ENCODE peak calls at places on chromosomes 16 and 17, in ten cellular contexts. One of them, this sample, is unnamed.
A peak's percentile ranks its signal among the peaks of the same experiment; 100 is the strongest.

GRCh38 chr17:29215717-29216116 is 30.9 kb upstream of the CRYBA1 start:
- DNase-seq in anterior cingulate cortex: no peak
- DNase-seq in CD4-positive, CD25-positive, alpha-beta regulatory T cell: no peak
- DNase-seq in colonic mucosa: no peak
- DNase-seq in stimulated activated CD4-positive, alpha-beta T cell treated with anti-CD3 and anti-CD28 coated beads, Interleukin-2, amount 100 ng/mL, for 48 hours: no peak
- DNase-seq in pulmonary artery endothelial cell: no peak
- DNase-seq in activated T-cell treated with anti-CD3 and anti-CD28 coated beads, Interleukin-2, amount 50 U/mL, for 72 hours: no peak
- DNase-seq in T-helper 1 cell: no peak
- DNase-seq in NCI-H526 treated with DMSO at 0.1 percent for 48 hours: no peak
- DNase-seq in amniotic stem cell: no peak
- DNase-seq in this sample: no peak

GRCh38 chr17:77475012-77475976 is 334.5 kb downstream of the SEC14L1 start:
- DNase-seq in CD4-positive, CD25-positive, alpha-beta regulatory T cell: peak; percentile 51
- DNase-seq in pulmonary artery endothelial cell: no peak
- DNase-seq in amniotic stem cell: no peak
- DNase-seq in NCI-H526 treated with DMSO at 0.1 percent for 48 hours: no peak
- DNase-seq in anterior cingulate cortex: no peak
- DNase-seq in stimulated activated CD4-positive, alpha-beta T cell treated with anti-CD3 and anti-CD28 coated beads, Interleukin-2, amount 100 ng/mL, for 48 hours: no peak
- DNase-seq in T-helper 1 cell: peak; percentile 57
- DNase-seq in activated T-cell treated with anti-CD3 and anti-CD28 coated beads, Interleukin-2, amount 50 U/mL, for 72 hours: peak; percentile 83
- DNase-seq in colonic mucosa: no peak
- DNase-seq in this sample: no peak

GRCh38 chr17:66584927-66585326 is 250.0 kb upstream of the CACNG5 start:
- DNase-seq in T-helper 1 cell: no peak
- DNase-seq in NCI-H526 treated with DMSO at 0.1 percent for 48 hours: no peak
- DNase-seq in activated T-cell treated with anti-CD3 and anti-CD28 coated beads, Interleukin-2, amount 50 U/mL, for 72 hours: no peak
- DNase-seq in pulmonary artery endothelial cell: no peak
- DNase-seq in stimulated activated CD4-positive, alpha-beta T cell treated with anti-CD3 and anti-CD28 coated beads, Interleukin-2, amount 100 ng/mL, for 48 hours: no peak
- DNase-seq in CD4-positive, CD25-positive, alpha-beta regulatory T cell: no peak
- DNase-seq in colonic mucosa: no peak
- DNase-seq in amniotic stem cell: no peak
- DNase-seq in anterior cingulate cortex: no peak
- DNase-seq in this sample: no peak

GRCh38 chr17:47295874-47296255 is 27.9 kb upstream of the EFCAB13 start:
- DNase-seq in amniotic stem cell: no peak
- DNase-seq in T-helper 1 cell: no peak
- DNase-seq in NCI-H526 treated with DMSO at 0.1 percent for 48 hours: no peak
- DNase-seq in anterior cingulate cortex: no peak
- DNase-seq in CD4-positive, CD25-positive, alpha-beta regulatory T cell: no peak
- DNase-seq in colonic mucosa: no peak
- DNase-seq in stimulated activated CD4-positive, alpha-beta T cell treated with anti-CD3 and anti-CD28 coated beads, Interleukin-2, amount 100 ng/mL, for 48 hours: no peak
- DNase-seq in pulmonary artery endothelial cell: no peak
- DNase-seq in activated T-cell treated with anti-CD3 and anti-CD28 coated beads, Interleukin-2, amount 50 U/mL, for 72 hours: no peak
- DNase-seq in this sample: no peak

GRCh38 chr16:56107944-56108583 is 83.2 kb upstream of the GNAO1 start:
- DNase-seq in anterior cingulate cortex: peak; percentile 24
- DNase-seq in activated T-cell treated with anti-CD3 and anti-CD28 coated beads, Interleukin-2, amount 50 U/mL, for 72 hours: no peak
- DNase-seq in NCI-H526 treated with DMSO at 0.1 percent for 48 hours: no peak
- DNase-seq in T-helper 1 cell: no peak
- DNase-seq in amniotic stem cell: no peak
- DNase-seq in CD4-positive, CD25-positive, alpha-beta regulatory T cell: no peak
- DNase-seq in stimulated activated CD4-positive, alpha-beta T cell treated with anti-CD3 and anti-CD28 coated beads, Interleukin-2, amount 100 ng/mL, for 48 hours: no peak
- DNase-seq in colonic mucosa: no peak
- DNase-seq in pulmonary artery endothelial cell: no peak
- DNase-seq in this sample: no peak

GRCh38 chr17:82520041-82520910 is 744 bp downstream of the FOXK2 start:
- DNase-seq in colonic mucosa: peak; percentile 39
- DNase-seq in T-helper 1 cell: peak; percentile 23
- DNase-seq in activated T-cell treated with anti-CD3 and anti-CD28 coated beads, Interleukin-2, amount 50 U/mL, for 72 hours: peak; percentile 58
- DNase-seq in pulmonary artery endothelial cell: no peak
- DNase-seq in stimulated activated CD4-positive, alpha-beta T cell treated with anti-CD3 and anti-CD28 coated beads, Interleukin-2, amount 100 ng/mL, for 48 hours: no peak
- DNase-seq in amniotic stem cell: no peak
- DNase-seq in NCI-H526 treated with DMSO at 0.1 percent for 48 hours: peak; percentile 29
- DNase-seq in CD4-positive, CD25-positive, alpha-beta regulatory T cell: peak; percentile 49
- DNase-seq in anterior cingulate cortex: no peak
- DNase-seq in this sample: no peak

GRCh38 chr16:85662036-85662812 is 26.5 kb downstream of the GINS2 start:
- DNase-seq in colonic mucosa: no peak
- DNase-seq in pulmonary artery endothelial cell: no peak
- DNase-seq in T-helper 1 cell: no peak
- DNase-seq in activated T-cell treated with anti-CD3 and anti-CD28 coated beads, Interleukin-2, amount 50 U/mL, for 72 hours: no peak
- DNase-seq in stimulated activated CD4-positive, alpha-beta T cell treated with anti-CD3 and anti-CD28 coated beads, Interleukin-2, amount 100 ng/mL, for 48 hours: no peak
- DNase-seq in amniotic stem cell: no peak
- DNase-seq in NCI-H526 treated with DMSO at 0.1 percent for 48 hours: no peak
- DNase-seq in CD4-positive, CD25-positive, alpha-beta regulatory T cell: no peak
- DNase-seq in anterior cingulate cortex: no peak
- DNase-seq in this sample: no peak

GRCh38 chr17:44308320-44308818 is at the start of gene RUNDC3A:
- DNase-seq in stimulated activated CD4-positive, alpha-beta T cell treated with anti-CD3 and anti-CD28 coated beads, Interleukin-2, amount 100 ng/mL, for 48 hours: peak; percentile 72
- DNase-seq in amniotic stem cell: peak; percentile 19
- DNase-seq in pulmonary artery endothelial cell: no peak
- DNase-seq in activated T-cell treated with anti-CD3 and anti-CD28 coated beads, Interleukin-2, amount 50 U/mL, for 72 hours: peak; percentile 87
- DNase-seq in NCI-H526 treated with DMSO at 0.1 percent for 48 hours: peak; percentile 74
- DNase-seq in anterior cingulate cortex: peak; percentile 90
- DNase-seq in colonic mucosa: peak; percentile 80
- DNase-seq in CD4-positive, CD25-positive, alpha-beta regulatory T cell: peak; percentile 78
- DNase-seq in T-helper 1 cell: peak; percentile 82
- DNase-seq in this sample: peak; percentile 81

GRCh38 chr16:21028728-21029127 is 121.9 kb downstream of the DNAH3 start:
- DNase-seq in activated T-cell treated with anti-CD3 and anti-CD28 coated beads, Interleukin-2, amount 50 U/mL, for 72 hours: no peak
- DNase-seq in CD4-positive, CD25-positive, alpha-beta regulatory T cell: no peak
- DNase-seq in anterior cingulate cortex: no peak
- DNase-seq in pulmonary artery endothelial cell: no peak
- DNase-seq in amniotic stem cell: no peak
- DNase-seq in stimulated activated CD4-positive, alpha-beta T cell treated with anti-CD3 and anti-CD28 coated beads, Interleukin-2, amount 100 ng/mL, for 48 hours: no peak
- DNase-seq in colonic mucosa: no peak
- DNase-seq in NCI-H526 treated with DMSO at 0.1 percent for 48 hours: no peak
- DNase-seq in T-helper 1 cell: no peak
- DNase-seq in this sample: peak; percentile 19

GRCh38 chr16:88878356-88878755 is 11.9 kb upstream of the PABPN1L start:
- DNase-seq in CD4-positive, CD25-positive, alpha-beta regulatory T cell: no peak
- DNase-seq in activated T-cell treated with anti-CD3 and anti-CD28 coated beads, Interleukin-2, amount 50 U/mL, for 72 hours: no peak
- DNase-seq in anterior cingulate cortex: no peak
- DNase-seq in pulmonary artery endothelial cell: no peak
- DNase-seq in colonic mucosa: no peak
- DNase-seq in amniotic stem cell: no peak
- DNase-seq in NCI-H526 treated with DMSO at 0.1 percent for 48 hours: no peak
- DNase-seq in stimulated activated CD4-positive, alpha-beta T cell treated with anti-CD3 and anti-CD28 coated beads, Interleukin-2, amount 100 ng/mL, for 48 hours: no peak
- DNase-seq in T-helper 1 cell: no peak
- DNase-seq in this sample: no peak

GRCh38 chr17:67974598-67975066 is 21.6 kb downstream of the C17orf58 start:
- DNase-seq in anterior cingulate cortex: no peak
- DNase-seq in T-helper 1 cell: no peak
- DNase-seq in CD4-positive, CD25-positive, alpha-beta regulatory T cell: no peak
- DNase-seq in stimulated activated CD4-positive, alpha-beta T cell treated with anti-CD3 and anti-CD28 coated beads, Interleukin-2, amount 100 ng/mL, for 48 hours: no peak
- DNase-seq in colonic mucosa: peak; percentile 12
- DNase-seq in pulmonary artery endothelial cell: no peak
- DNase-seq in activated T-cell treated with anti-CD3 and anti-CD28 coated beads, Interleukin-2, amount 50 U/mL, for 72 hours: no peak
- DNase-seq in NCI-H526 treated with DMSO at 0.1 percent for 48 hours: no peak
- DNase-seq in amniotic stem cell: no peak
- DNase-seq in this sample: no peak

GRCh38 chr17:16374129-16374528 is 6.8 kb upstream of the UBB start:
- DNase-seq in CD4-positive, CD25-positive, alpha-beta regulatory T cell: no peak
- DNase-seq in T-helper 1 cell: no peak
- DNase-seq in amniotic stem cell: no peak
- DNase-seq in pulmonary artery endothelial cell: no peak
- DNase-seq in colonic mucosa: peak; percentile 42
- DNase-seq in activated T-cell treated with anti-CD3 and anti-CD28 coated beads, Interleukin-2, amount 50 U/mL, for 72 hours: no peak
- DNase-seq in NCI-H526 treated with DMSO at 0.1 percent for 48 hours: no peak
- DNase-seq in anterior cingulate cortex: no peak
- DNase-seq in stimulated activated CD4-positive, alpha-beta T cell treated with anti-CD3 and anti-CD28 coated beads, Interleukin-2, amount 100 ng/mL, for 48 hours: no peak
- DNase-seq in this sample: no peak

GRCh38 chr17:59761385-59762021 is 54.0 kb downstream of the VMP1 start:
- DNase-seq in amniotic stem cell: no peak
- DNase-seq in colonic mucosa: no peak
- DNase-seq in T-helper 1 cell: no peak
- DNase-seq in CD4-positive, CD25-positive, alpha-beta regulatory T cell: no peak
- DNase-seq in activated T-cell treated with anti-CD3 and anti-CD28 coated beads, Interleukin-2, amount 50 U/mL, for 72 hours: no peak
- DNase-seq in stimulated activated CD4-positive, alpha-beta T cell treated with anti-CD3 and anti-CD28 coated beads, Interleukin-2, amount 100 ng/mL, for 48 hours: no peak
- DNase-seq in anterior cingulate cortex: no peak
- DNase-seq in pulmonary artery endothelial cell: no peak
- DNase-seq in NCI-H526 treated with DMSO at 0.1 percent for 48 hours: no peak
- DNase-seq in this sample: no peak

GRCh38 chr16:58280846-58281301 is 14.0 kb downstream of the PRSS54 start:
- DNase-seq in activated T-cell treated with anti-CD3 and anti-CD28 coated beads, Interleukin-2, amount 50 U/mL, for 72 hours: no peak
- DNase-seq in T-helper 1 cell: no peak
- DNase-seq in colonic mucosa: no peak
- DNase-seq in pulmonary artery endothelial cell: no peak
- DNase-seq in amniotic stem cell: no peak
- DNase-seq in CD4-positive, CD25-positive, alpha-beta regulatory T cell: no peak
- DNase-seq in stimulated activated CD4-positive, alpha-beta T cell treated with anti-CD3 and anti-CD28 coated beads, Interleukin-2, amount 100 ng/mL, for 48 hours: no peak
- DNase-seq in NCI-H526 treated with DMSO at 0.1 percent for 48 hours: no peak
- DNase-seq in anterior cingulate cortex: no peak
- DNase-seq in this sample: no peak

This sample was measured in COLO829.